ENCODE peak calls at places on chromosomes 11 and 22, in eight cellular contexts. One of them, this sample, is unnamed.
A peak's percentile ranks its signal among the peaks of the same experiment; 100 is the strongest.

GRCh38 chr11:27423125-27423524 is 49.5 kb downstream of the LGR4 start:
- DNase-seq in NCI-H1417 treated with DMSO at 0.1 percent for 48 hours: no peak
- DNase-seq in smooth muscle cell of the brain vasculature: no peak
- DNase-seq in thoracic aorta: no peak
- DNase-seq in stimulated activated CD8-positive, alpha-beta memory T cell treated with anti-CD3 and anti-CD28 coated beads, Interleukin-2, amount 100 ng/mL, for 1 hour: no peak
- DNase-seq in AG10803: peak; percentile 82
- DNase-seq in activated B cell treated with CpG ODN at 0.5 μM for 24 hours: no peak
- DNase-seq in EL: peak; percentile 78
- DNase-seq in this sample: no peak

GRCh38 chr11:119470316-119471266 is 47.6 kb upstream of the THY1 start:
- DNase-seq in NCI-H1417 treated with DMSO at 0.1 percent for 48 hours: no peak
- DNase-seq in smooth muscle cell of the brain vasculature: no peak
- DNase-seq in thoracic aorta: no peak
- DNase-seq in stimulated activated CD8-positive, alpha-beta memory T cell treated with anti-CD3 and anti-CD28 coated beads, Interleukin-2, amount 100 ng/mL, for 1 hour: no peak
- DNase-seq in AG10803: peak; percentile 98
- DNase-seq in activated B cell treated with CpG ODN at 0.5 μM for 24 hours: no peak
- DNase-seq in EL: peak; percentile 88
- DNase-seq in this sample: peak; percentile 18

GRCh38 chr11:29320196-29320595 is 696.6 kb downstream of the KCNA4 start:
- DNase-seq in NCI-H1417 treated with DMSO at 0.1 percent for 48 hours: no peak
- DNase-seq in smooth muscle cell of the brain vasculature: no peak
- DNase-seq in thoracic aorta: no peak
- DNase-seq in stimulated activated CD8-positive, alpha-beta memory T cell treated with anti-CD3 and anti-CD28 coated beads, Interleukin-2, amount 100 ng/mL, for 1 hour: no peak
- DNase-seq in AG10803: no peak
- DNase-seq in activated B cell treated with CpG ODN at 0.5 μM for 24 hours: no peak
- DNase-seq in EL: no peak
- DNase-seq in this sample: no peak

GRCh38 chr22:49979587-49980264 is 19.2 kb downstream of the PIM3 start:
- DNase-seq in NCI-H1417 treated with DMSO at 0.1 percent for 48 hours: no peak
- DNase-seq in smooth muscle cell of the brain vasculature: no peak
- DNase-seq in thoracic aorta: no peak
- DNase-seq in stimulated activated CD8-positive, alpha-beta memory T cell treated with anti-CD3 and anti-CD28 coated beads, Interleukin-2, amount 100 ng/mL, for 1 hour: no peak
- DNase-seq in AG10803: peak; percentile 19
- DNase-seq in activated B cell treated with CpG ODN at 0.5 μM for 24 hours: no peak
- DNase-seq in EL: peak; percentile 54
- DNase-seq in this sample: peak; percentile 17

GRCh38 chr22:44497218-44497903 is 672 bp downstream of the RTL6 start:
- DNase-seq in NCI-H1417 treated with DMSO at 0.1 percent for 48 hours: no peak
- DNase-seq in smooth muscle cell of the brain vasculature: no peak
- DNase-seq in thoracic aorta: no peak
- DNase-seq in stimulated activated CD8-positive, alpha-beta memory T cell treated with anti-CD3 and anti-CD28 coated beads, Interleukin-2, amount 100 ng/mL, for 1 hour: no peak
- DNase-seq in AG10803: peak; percentile 22
- DNase-seq in activated B cell treated with CpG ODN at 0.5 μM for 24 hours: no peak
- DNase-seq in EL: peak; percentile 49
- DNase-seq in this sample: no peak

GRCh38 chr11:76574879-76575278 is 95.7 kb downstream of the LRRC32 start:
- DNase-seq in NCI-H1417 treated with DMSO at 0.1 percent for 48 hours: no peak
- DNase-seq in smooth muscle cell of the brain vasculature: no peak
- DNase-seq in thoracic aorta: no peak
- DNase-seq in stimulated activated CD8-positive, alpha-beta memory T cell treated with anti-CD3 and anti-CD28 coated beads, Interleukin-2, amount 100 ng/mL, for 1 hour: no peak
- DNase-seq in AG10803: no peak
- DNase-seq in activated B cell treated with CpG ODN at 0.5 μM for 24 hours: no peak
- DNase-seq in EL: no peak
- DNase-seq in this sample: no peak

GRCh38 chr22:48257690-48258065 is 1495.2 kb downstream of the TBC1D22A start:
- DNase-seq in NCI-H1417 treated with DMSO at 0.1 percent for 48 hours: no peak
- DNase-seq in smooth muscle cell of the brain vasculature: no peak
- DNase-seq in thoracic aorta: no peak
- DNase-seq in stimulated activated CD8-positive, alpha-beta memory T cell treated with anti-CD3 and anti-CD28 coated beads, Interleukin-2, amount 100 ng/mL, for 1 hour: no peak
- DNase-seq in AG10803: peak; percentile 33
- DNase-seq in activated B cell treated with CpG ODN at 0.5 μM for 24 hours: no peak
- DNase-seq in EL: no peak
- DNase-seq in this sample: no peak

GRCh38 chr11:10792385-10793068 is 16.2 kb downstream of the EIF4G2 start:
- DNase-seq in NCI-H1417 treated with DMSO at 0.1 percent for 48 hours: no peak
- DNase-seq in smooth muscle cell of the brain vasculature: no peak
- DNase-seq in thoracic aorta: peak; percentile 34
- DNase-seq in stimulated activated CD8-positive, alpha-beta memory T cell treated with anti-CD3 and anti-CD28 coated beads, Interleukin-2, amount 100 ng/mL, for 1 hour: peak; percentile 76
- DNase-seq in AG10803: peak; percentile 64
- DNase-seq in activated B cell treated with CpG ODN at 0.5 μM for 24 hours: peak; percentile 83
- DNase-seq in EL: peak; percentile 77
- DNase-seq in this sample: peak; percentile 68

GRCh38 chr11:27020736-27021135 is 19.9 kb upstream of the BBOX1 start:
- DNase-seq in NCI-H1417 treated with DMSO at 0.1 percent for 48 hours: no peak
- DNase-seq in smooth muscle cell of the brain vasculature: no peak
- DNase-seq in thoracic aorta: no peak
- DNase-seq in stimulated activated CD8-positive, alpha-beta memory T cell treated with anti-CD3 and anti-CD28 coated beads, Interleukin-2, amount 100 ng/mL, for 1 hour: no peak
- DNase-seq in AG10803: no peak
- DNase-seq in activated B cell treated with CpG ODN at 0.5 μM for 24 hours: no peak
- DNase-seq in EL: no peak
- DNase-seq in this sample: no peak

GRCh38 chr11:1131033-1131911 is 26.5 kb upstream of the MUC5AC start:
- DNase-seq in NCI-H1417 treated with DMSO at 0.1 percent for 48 hours: no peak
- DNase-seq in smooth muscle cell of the brain vasculature: no peak
- DNase-seq in thoracic aorta: no peak
- DNase-seq in stimulated activated CD8-positive, alpha-beta memory T cell treated with anti-CD3 and anti-CD28 coated beads, Interleukin-2, amount 100 ng/mL, for 1 hour: no peak
- DNase-seq in AG10803: no peak
- DNase-seq in activated B cell treated with CpG ODN at 0.5 μM for 24 hours: peak; percentile 6
- DNase-seq in EL: no peak
- DNase-seq in this sample: no peak

GRCh38 chr11:114083256-114084252 is 24.0 kb downstream of the ZBTB16 start:
- DNase-seq in NCI-H1417 treated with DMSO at 0.1 percent for 48 hours: no peak
- DNase-seq in smooth muscle cell of the brain vasculature: no peak
- DNase-seq in thoracic aorta: no peak
- DNase-seq in stimulated activated CD8-positive, alpha-beta memory T cell treated with anti-CD3 and anti-CD28 coated beads, Interleukin-2, amount 100 ng/mL, for 1 hour: no peak
- DNase-seq in AG10803: no peak
- DNase-seq in activated B cell treated with CpG ODN at 0.5 μM for 24 hours: no peak
- DNase-seq in EL: no peak
- DNase-seq in this sample: no peak

GRCh38 chr11:110720646-110721283 is 8.5 kb upstream of the ARHGAP20 start:
- DNase-seq in NCI-H1417 treated with DMSO at 0.1 percent for 48 hours: no peak
- DNase-seq in smooth muscle cell of the brain vasculature: no peak
- DNase-seq in thoracic aorta: no peak
- DNase-seq in stimulated activated CD8-positive, alpha-beta memory T cell treated with anti-CD3 and anti-CD28 coated beads, Interleukin-2, amount 100 ng/mL, for 1 hour: no peak
- DNase-seq in AG10803: peak; percentile 3
- DNase-seq in activated B cell treated with CpG ODN at 0.5 μM for 24 hours: no peak
- DNase-seq in EL: no peak
- DNase-seq in this sample: no peak

GRCh38 chr11:87046824-87047223 is 9.1 kb downstream of the TMEM135 start:
- DNase-seq in NCI-H1417 treated with DMSO at 0.1 percent for 48 hours: no peak
- DNase-seq in smooth muscle cell of the brain vasculature: no peak
- DNase-seq in thoracic aorta: no peak
- DNase-seq in stimulated activated CD8-positive, alpha-beta memory T cell treated with anti-CD3 and anti-CD28 coated beads, Interleukin-2, amount 100 ng/mL, for 1 hour: no peak
- DNase-seq in AG10803: no peak
- DNase-seq in activated B cell treated with CpG ODN at 0.5 μM for 24 hours: no peak
- DNase-seq in EL: no peak
- DNase-seq in this sample: no peak

GRCh38 chr11:27282141-27282590 is 80.8 kb downstream of the CCDC34 start:
- DNase-seq in NCI-H1417 treated with DMSO at 0.1 percent for 48 hours: no peak
- DNase-seq in smooth muscle cell of the brain vasculature: peak; percentile 97
- DNase-seq in thoracic aorta: peak; percentile 26
- DNase-seq in stimulated activated CD8-positive, alpha-beta memory T cell treated with anti-CD3 and anti-CD28 coated beads, Interleukin-2, amount 100 ng/mL, for 1 hour: no peak
- DNase-seq in AG10803: peak; percentile 93
- DNase-seq in activated B cell treated with CpG ODN at 0.5 μM for 24 hours: no peak
- DNase-seq in EL: peak; percentile 87
- DNase-seq in this sample: no peak

GRCh38 chr11:20337526-20338154 is 25.9 kb upstream of the HTATIP2 start:
- DNase-seq in NCI-H1417 treated with DMSO at 0.1 percent for 48 hours: no peak
- DNase-seq in smooth muscle cell of the brain vasculature: no peak
- DNase-seq in thoracic aorta: no peak
- DNase-seq in stimulated activated CD8-positive, alpha-beta memory T cell treated with anti-CD3 and anti-CD28 coated beads, Interleukin-2, amount 100 ng/mL, for 1 hour: no peak
- DNase-seq in AG10803: no peak
- DNase-seq in activated B cell treated with CpG ODN at 0.5 μM for 24 hours: no peak
- DNase-seq in EL: peak; percentile 26
- DNase-seq in this sample: no peak

GRCh38 chr11:113562981-113563461 is 87.8 kb upstream of the DRD2 start:
- DNase-seq in NCI-H1417 treated with DMSO at 0.1 percent for 48 hours: no peak
- DNase-seq in smooth muscle cell of the brain vasculature: no peak
- DNase-seq in thoracic aorta: no peak
- DNase-seq in stimulated activated CD8-positive, alpha-beta memory T cell treated with anti-CD3 and anti-CD28 coated beads, Interleukin-2, amount 100 ng/mL, for 1 hour: no peak
- DNase-seq in AG10803: peak; percentile 46
- DNase-seq in activated B cell treated with CpG ODN at 0.5 μM for 24 hours: no peak
- DNase-seq in EL: peak; percentile 20
- DNase-seq in this sample: no peak

GRCh38 chr11:44379141-44380008 is 69.4 kb upstream of the ALX4 start:
- DNase-seq in NCI-H1417 treated with DMSO at 0.1 percent for 48 hours: no peak
- DNase-seq in smooth muscle cell of the brain vasculature: no peak
- DNase-seq in thoracic aorta: no peak
- DNase-seq in stimulated activated CD8-positive, alpha-beta memory T cell treated with anti-CD3 and anti-CD28 coated beads, Interleukin-2, amount 100 ng/mL, for 1 hour: no peak
- DNase-seq in AG10803: no peak
- DNase-seq in activated B cell treated with CpG ODN at 0.5 μM for 24 hours: no peak
- DNase-seq in EL: no peak
- DNase-seq in this sample: no peak

GRCh38 chr11:62666259-62666926 is 1.3 kb downstream of the CSKMT start:
- DNase-seq in NCI-H1417 treated with DMSO at 0.1 percent for 48 hours: no peak
- DNase-seq in smooth muscle cell of the brain vasculature: no peak
- DNase-seq in thoracic aorta: no peak
- DNase-seq in stimulated activated CD8-positive, alpha-beta memory T cell treated with anti-CD3 and anti-CD28 coated beads, Interleukin-2, amount 100 ng/mL, for 1 hour: no peak
- DNase-seq in AG10803: no peak
- DNase-seq in activated B cell treated with CpG ODN at 0.5 μM for 24 hours: no peak
- DNase-seq in EL: no peak
- DNase-seq in this sample: no peak

GRCh38 chr22:37887610-37888378 is 18.3 kb upstream of the MICALL1 start:
- DNase-seq in NCI-H1417 treated with DMSO at 0.1 percent for 48 hours: no peak
- DNase-seq in smooth muscle cell of the brain vasculature: peak; percentile 77
- DNase-seq in thoracic aorta: no peak
- DNase-seq in stimulated activated CD8-positive, alpha-beta memory T cell treated with anti-CD3 and anti-CD28 coated beads, Interleukin-2, amount 100 ng/mL, for 1 hour: no peak
- DNase-seq in AG10803: peak; percentile 94
- DNase-seq in activated B cell treated with CpG ODN at 0.5 μM for 24 hours: no peak
- DNase-seq in EL: peak; percentile 81
- DNase-seq in this sample: no peak

This sample was measured in SW 1271.